ENCODE peak calls at places on chromosomes 5 and 9, in seven cellular contexts. One of them, this sample, is unnamed.

GRCh38 chr9:36443581-36443980 is 43.5 kb upstream of the RNF38 start:
- DNase-seq in CD8-positive, alpha-beta T cell: no peak
- DNase-seq in heart left ventricle: no peak
- DNase-seq in AG04450: no peak
- DNase-seq in suprapubic skin: no peak
- DNase-seq in GM23338: no peak
- DNase-seq in HepG2: no peak
- DNase-seq in this sample: no peak

GRCh38 chr5:127804886-127805426 is 101.8 kb downstream of the CCDC192 start:
- DNase-seq in CD8-positive, alpha-beta T cell: no peak
- DNase-seq in heart left ventricle: no peak
- DNase-seq in AG04450: no peak
- DNase-seq in suprapubic skin: no peak
- DNase-seq in GM23338: no peak
- DNase-seq in HepG2: no peak
- DNase-seq in this sample: no peak

GRCh38 chr5:116572375-116573278 is 2.0 kb downstream of the SEMA6A start:
- DNase-seq in CD8-positive, alpha-beta T cell: no peak
- DNase-seq in heart left ventricle: peak; percentile 65
- DNase-seq in AG04450: no peak
- DNase-seq in suprapubic skin: peak; percentile 71
- DNase-seq in GM23338: peak; percentile 56
- DNase-seq in HepG2: no peak
- DNase-seq in this sample: no peak

GRCh38 chr5:33793836-33794549 is 97.8 kb downstream of the ADAMTS12 start:
- DNase-seq in CD8-positive, alpha-beta T cell: no peak
- DNase-seq in heart left ventricle: no peak
- DNase-seq in AG04450: no peak
- DNase-seq in suprapubic skin: no peak
- DNase-seq in GM23338: peak; percentile 22
- DNase-seq in HepG2: no peak
- DNase-seq in this sample: no peak

GRCh38 chr5:132327278-132327959 is 33.2 kb downstream of the SLC22A4 start:
- DNase-seq in CD8-positive, alpha-beta T cell: no peak
- DNase-seq in heart left ventricle: no peak
- DNase-seq in AG04450: no peak
- DNase-seq in suprapubic skin: no peak
- DNase-seq in GM23338: no peak
- DNase-seq in HepG2: no peak
- DNase-seq in this sample: no peak

GRCh38 chr5:132635873-132636272 is 22.1 kb upstream of the IL13 start:
- DNase-seq in CD8-positive, alpha-beta T cell: no peak
- DNase-seq in heart left ventricle: no peak
- DNase-seq in AG04450: no peak
- DNase-seq in suprapubic skin: no peak
- DNase-seq in GM23338: no peak
- DNase-seq in HepG2: no peak
- DNase-seq in this sample: no peak

GRCh38 chr5:179766021-179766725 is 27.6 kb upstream of the LTC4S start:
- DNase-seq in CD8-positive, alpha-beta T cell: no peak
- DNase-seq in heart left ventricle: no peak
- DNase-seq in AG04450: no peak
- DNase-seq in suprapubic skin: no peak
- DNase-seq in GM23338: no peak
- DNase-seq in HepG2: no peak
- DNase-seq in this sample: peak; percentile 49

GRCh38 chr5:74360535-74361210 is 279.9 kb downstream of the ENC1 start:
- DNase-seq in CD8-positive, alpha-beta T cell: no peak
- DNase-seq in heart left ventricle: no peak
- DNase-seq in AG04450: no peak
- DNase-seq in suprapubic skin: no peak
- DNase-seq in GM23338: no peak
- DNase-seq in HepG2: no peak
- DNase-seq in this sample: no peak

GRCh38 chr5:101675510-101675909 is 620.6 kb downstream of the SLCO4C1 start:
- DNase-seq in CD8-positive, alpha-beta T cell: no peak
- DNase-seq in heart left ventricle: no peak
- DNase-seq in AG04450: no peak
- DNase-seq in suprapubic skin: no peak
- DNase-seq in GM23338: no peak
- DNase-seq in HepG2: no peak
- DNase-seq in this sample: no peak

GRCh38 chr5:165495829-165496380 is 1990.5 kb downstream of the MAT2B start:
- DNase-seq in CD8-positive, alpha-beta T cell: no peak
- DNase-seq in heart left ventricle: no peak
- DNase-seq in AG04450: no peak
- DNase-seq in suprapubic skin: no peak
- DNase-seq in GM23338: no peak
- DNase-seq in HepG2: no peak
- DNase-seq in this sample: no peak

GRCh38 chr5:15499528-15500325 is at the start of gene FBXL7:
- DNase-seq in CD8-positive, alpha-beta T cell: no peak
- DNase-seq in heart left ventricle: peak; percentile 91
- DNase-seq in AG04450: peak; percentile 41
- DNase-seq in suprapubic skin: peak; percentile 82
- DNase-seq in GM23338: peak; percentile 94
- DNase-seq in HepG2: peak; percentile 4
- DNase-seq in this sample: peak; percentile 26

GRCh38 chr5:136192526-136193395 is at the start of gene SMIM32:
- DNase-seq in CD8-positive, alpha-beta T cell: no peak
- DNase-seq in heart left ventricle: no peak
- DNase-seq in AG04450: no peak
- DNase-seq in suprapubic skin: no peak
- DNase-seq in GM23338: peak; percentile 64
- DNase-seq in HepG2: peak; percentile 24
- DNase-seq in this sample: no peak

GRCh38 chr9:15738011-15738410 is 185.2 kb downstream of the CCDC171 start:
- DNase-seq in CD8-positive, alpha-beta T cell: no peak
- DNase-seq in heart left ventricle: no peak
- DNase-seq in AG04450: no peak
- DNase-seq in suprapubic skin: no peak
- DNase-seq in GM23338: no peak
- DNase-seq in HepG2: peak; percentile 53
- DNase-seq in this sample: no peak

GRCh38 chr5:147629196-147629595 is 119.3 kb upstream of the DPYSL3 start:
- DNase-seq in CD8-positive, alpha-beta T cell: no peak
- DNase-seq in heart left ventricle: no peak
- DNase-seq in AG04450: no peak
- DNase-seq in suprapubic skin: no peak
- DNase-seq in GM23338: no peak
- DNase-seq in HepG2: no peak
- DNase-seq in this sample: no peak

GRCh38 chr5:6256901-6257300 is 121.4 kb downstream of the MED10 start:
- DNase-seq in CD8-positive, alpha-beta T cell: no peak
- DNase-seq in heart left ventricle: no peak
- DNase-seq in AG04450: no peak
- DNase-seq in suprapubic skin: no peak
- DNase-seq in GM23338: no peak
- DNase-seq in HepG2: no peak
- DNase-seq in this sample: no peak

GRCh38 chr9:32782476-32783167 is 718 bp upstream of the TMEM215 start:
- DNase-seq in CD8-positive, alpha-beta T cell: no peak
- DNase-seq in heart left ventricle: no peak
- DNase-seq in AG04450: no peak
- DNase-seq in suprapubic skin: no peak
- DNase-seq in GM23338: peak; percentile 63
- DNase-seq in HepG2: no peak
- DNase-seq in this sample: no peak
- H3K4me3 ChIP-seq in CD8-positive, alpha-beta T cell: no peak overlapping the region
- H3K4me3 ChIP-seq in heart left ventricle: peak overlapping the region; percentile 1
- H3K4me3 ChIP-seq in AG04450: no peak overlapping the region
- H3K4me3 ChIP-seq in suprapubic skin: peak overlapping the region; percentile 15
- H3K4me3 ChIP-seq in GM23338: peak overlapping the region; percentile 94
- H3K4me3 ChIP-seq in HepG2: no peak overlapping the region
- H3K4me3 ChIP-seq in this sample: no peak overlapping the region

GRCh38 chr9:115204827-115205506 is 87.0 kb upstream of the TNC start:
- DNase-seq in CD8-positive, alpha-beta T cell: no peak
- DNase-seq in heart left ventricle: no peak
- DNase-seq in AG04450: peak; percentile 80
- DNase-seq in suprapubic skin: no peak
- DNase-seq in GM23338: no peak
- DNase-seq in HepG2: no peak
- DNase-seq in this sample: peak; percentile 88

GRCh38 chr9:115200711-115201505 is 83.0 kb upstream of the TNC start:
- DNase-seq in CD8-positive, alpha-beta T cell: no peak
- DNase-seq in heart left ventricle: no peak
- DNase-seq in AG04450: no peak
- DNase-seq in suprapubic skin: no peak
- DNase-seq in GM23338: no peak
- DNase-seq in HepG2: no peak
- DNase-seq in this sample: no peak

GRCh38 chr9:115202181-115202580 is 84.2 kb upstream of the TNC start:
- DNase-seq in CD8-positive, alpha-beta T cell: no peak
- DNase-seq in heart left ventricle: no peak
- DNase-seq in AG04450: no peak
- DNase-seq in suprapubic skin: no peak
- DNase-seq in GM23338: no peak
- DNase-seq in HepG2: no peak
- DNase-seq in this sample: no peak

GRCh38 chr9:115207003-115207837 is 89.3 kb upstream of the TNC start:
- DNase-seq in CD8-positive, alpha-beta T cell: no peak
- DNase-seq in heart left ventricle: no peak
- DNase-seq in AG04450: no peak
- DNase-seq in suprapubic skin: no peak
- DNase-seq in GM23338: no peak
- DNase-seq in HepG2: no peak
- DNase-seq in this sample: no peak

GRCh38 chr9:115202960-115203751 is 85.2 kb upstream of the TNC start:
- DNase-seq in CD8-positive, alpha-beta T cell: no peak
- DNase-seq in heart left ventricle: no peak
- DNase-seq in AG04450: peak; percentile 92
- DNase-seq in suprapubic skin: no peak
- DNase-seq in GM23338: no peak
- DNase-seq in HepG2: no peak
- DNase-seq in this sample: no peak
- TF ChIP-seq CTCF in CD8-positive, alpha-beta T cell: no peak
- TF ChIP-seq CTCF in heart left ventricle: no peak
- TF ChIP-seq CTCF in AG04450: no peak
- TF ChIP-seq CTCF in suprapubic skin: no peak
- TF ChIP-seq CTCF in GM23338: no peak
- TF ChIP-seq CTCF in HepG2: no peak
- TF ChIP-seq CTCF in this sample: no peak

GRCh38 chr9:882416-882931 is 41.0 kb downstream of the DMRT1 start:
- DNase-seq in CD8-positive, alpha-beta T cell: no peak
- DNase-seq in heart left ventricle: no peak
- DNase-seq in AG04450: no peak
- DNase-seq in suprapubic skin: no peak
- DNase-seq in GM23338: peak; percentile 59
- DNase-seq in HepG2: peak; percentile 35
- DNase-seq in this sample: no peak

GRCh38 chr9:880725-881124 is 39.2 kb downstream of the DMRT1 start:
- DNase-seq in CD8-positive, alpha-beta T cell: peak; percentile 11
- DNase-seq in heart left ventricle: no peak
- DNase-seq in AG04450: no peak
- DNase-seq in suprapubic skin: no peak
- DNase-seq in GM23338: no peak
- DNase-seq in HepG2: no peak
- DNase-seq in this sample: no peak

GRCh38 chr9:886886-887285 is 45.4 kb downstream of the DMRT1 start:
- DNase-seq in CD8-positive, alpha-beta T cell: no peak
- DNase-seq in heart left ventricle: no peak
- DNase-seq in AG04450: no peak
- DNase-seq in suprapubic skin: no peak
- DNase-seq in GM23338: no peak
- DNase-seq in HepG2: no peak
- DNase-seq in this sample: no peak

GRCh38 chr9:878239-878638 is 36.7 kb downstream of the DMRT1 start:
- DNase-seq in CD8-positive, alpha-beta T cell: no peak
- DNase-seq in heart left ventricle: no peak
- DNase-seq in AG04450: no peak
- DNase-seq in suprapubic skin: no peak
- DNase-seq in GM23338: no peak
- DNase-seq in HepG2: no peak
- DNase-seq in this sample: no peak

GRCh38 chr9:883011-883410 is 41.5 kb downstream of the DMRT1 start:
- DNase-seq in CD8-positive, alpha-beta T cell: no peak
- DNase-seq in heart left ventricle: no peak
- DNase-seq in AG04450: no peak
- DNase-seq in suprapubic skin: no peak
- DNase-seq in GM23338: no peak
- DNase-seq in HepG2: no peak
- DNase-seq in this sample: no peak
- H3K27me3 ChIP-seq in CD8-positive, alpha-beta T cell: no peaks in the 10 kb centered on the region
- H3K27me3 ChIP-seq in heart left ventricle: peaks cover 9% of the 10 kb centered on the region
- H3K27me3 ChIP-seq in AG04450: no peaks in the 10 kb centered on the region
- H3K27me3 ChIP-seq in suprapubic skin: peaks cover 8% of the 10 kb centered on the region
- H3K27me3 ChIP-seq in GM23338: peaks cover 2% of the 10 kb centered on the region
- H3K27me3 ChIP-seq in HepG2: peaks cover 1% of the 10 kb centered on the region
- H3K27me3 ChIP-seq in this sample: peaks cover 2% of the 10 kb centered on the region

GRCh38 chr5:139461176-139461575 is 1.4 kb downstream of the ECSCR start:
- DNase-seq in CD8-positive, alpha-beta T cell: no peak
- DNase-seq in heart left ventricle: peak; percentile 42
- DNase-seq in AG04450: no peak
- DNase-seq in suprapubic skin: no peak
- DNase-seq in GM23338: no peak
- DNase-seq in HepG2: no peak
- DNase-seq in this sample: no peak
- H3K4me3 ChIP-seq in CD8-positive, alpha-beta T cell: no peak overlapping the region
- H3K4me3 ChIP-seq in heart left ventricle: peak overlapping the region; percentile 35
- H3K4me3 ChIP-seq in AG04450: no peak overlapping the region
- H3K4me3 ChIP-seq in suprapubic skin: peak overlapping the region; percentile 17
- H3K4me3 ChIP-seq in GM23338: no peak overlapping the region
- H3K4me3 ChIP-seq in HepG2: no peak overlapping the region
- H3K4me3 ChIP-seq in this sample: no peak overlapping the region

GRCh38 chr5:120092649-120093048 is 371.5 kb upstream of the PRR16 start:
- DNase-seq in CD8-positive, alpha-beta T cell: no peak
- DNase-seq in heart left ventricle: no peak
- DNase-seq in AG04450: no peak
- DNase-seq in suprapubic skin: no peak
- DNase-seq in GM23338: no peak
- DNase-seq in HepG2: no peak
- DNase-seq in this sample: no peak

GRCh38 chr5:120091376-120091948 is 372.6 kb upstream of the PRR16 start:
- DNase-seq in CD8-positive, alpha-beta T cell: no peak
- DNase-seq in heart left ventricle: no peak
- DNase-seq in AG04450: no peak
- DNase-seq in suprapubic skin: no peak
- DNase-seq in GM23338: no peak
- DNase-seq in HepG2: no peak
- DNase-seq in this sample: no peak

GRCh38 chr5:120096413-120096812 is 367.7 kb upstream of the PRR16 start:
- DNase-seq in CD8-positive, alpha-beta T cell: no peak
- DNase-seq in heart left ventricle: no peak
- DNase-seq in AG04450: no peak
- DNase-seq in suprapubic skin: no peak
- DNase-seq in GM23338: no peak
- DNase-seq in HepG2: no peak
- DNase-seq in this sample: peak; percentile 12

GRCh38 chr5:120088831-120089230 is 375.3 kb upstream of the PRR16 start:
- DNase-seq in CD8-positive, alpha-beta T cell: no peak
- DNase-seq in heart left ventricle: no peak
- DNase-seq in AG04450: no peak
- DNase-seq in suprapubic skin: no peak
- DNase-seq in GM23338: no peak
- DNase-seq in HepG2: no peak
- DNase-seq in this sample: no peak

GRCh38 chr5:120093178-120093577 is 370.9 kb upstream of the PRR16 start:
- DNase-seq in CD8-positive, alpha-beta T cell: no peak
- DNase-seq in heart left ventricle: no peak
- DNase-seq in AG04450: no peak
- DNase-seq in suprapubic skin: no peak
- DNase-seq in GM23338: peak; percentile 51
- DNase-seq in HepG2: no peak
- DNase-seq in this sample: no peak
- TF ChIP-seq CTCF in CD8-positive, alpha-beta T cell: no peak
- TF ChIP-seq CTCF in heart left ventricle: no peak
- TF ChIP-seq CTCF in AG04450: no peak
- TF ChIP-seq CTCF in suprapubic skin: no peak
- TF ChIP-seq CTCF in GM23338: peak; percentile 47
- TF ChIP-seq CTCF in HepG2: no peak
- TF ChIP-seq CTCF in this sample: no peak

GRCh38 chr5:141701341-141702119 is 19.5 kb upstream of the ARAP3 start:
- DNase-seq in CD8-positive, alpha-beta T cell: no peak
- DNase-seq in heart left ventricle: no peak
- DNase-seq in AG04450: no peak
- DNase-seq in suprapubic skin: no peak
- DNase-seq in GM23338: peak; percentile 26
- DNase-seq in HepG2: no peak
- DNase-seq in this sample: no peak
- H3K27me3 ChIP-seq in CD8-positive, alpha-beta T cell: no peaks in the 10 kb centered on the region
- H3K27me3 ChIP-seq in heart left ventricle: peaks cover 27% of the 10 kb centered on the region
- H3K27me3 ChIP-seq in AG04450: peaks cover 91% of the 10 kb centered on the region
- H3K27me3 ChIP-seq in suprapubic skin: peaks cover 40% of the 10 kb centered on the region
- H3K27me3 ChIP-seq in GM23338: peaks cover 54% of the 10 kb centered on the region
- H3K27me3 ChIP-seq in HepG2: peaks cover 12% of the 10 kb centered on the region
- H3K27me3 ChIP-seq in this sample: peaks cover 63% of the 10 kb centered on the region

This sample was measured in kidney epithelial cell.